ENCODE peak calls at places on chromosomes 13 and 19, in four cellular contexts. U is activated T-cell treated with anti-CD3 and anti-CD28 coated beads for 1 hour, N is NCI-H1105 treated with DMSO at 0.1 percent for 48 hours, Y is ELF-1. A is an unnamed sample.

GRCh38 chr13:77298403-77298802 is 28.5 kb downstream of the MYCBP2 start:
- DNase-seq in U (no peak), N (no peak), Y (no peak), A (no peak)

GRCh38 chr13:38042771-38043170 is 173.2 kb upstream of the TRPC4 start:
- DNase-seq in U (no peak), N (no peak), Y (no peak), A (no peak)

GRCh38 chr13:29081036-29081435 is 260.9 kb downstream of the MTUS2 start:
- DNase-seq in U (no peak), N (no peak), Y (no peak), A (peak)

GRCh38 chr19:3932931-3933810 is at the start of gene NMRK2:
- DNase-seq in U (no peak), N (no peak), Y (peak), A (peak)

GRCh38 chr13:20391597-20392452 is 133.8 kb downstream of the CRYL1 start:
- DNase-seq in U (no peak), N (no peak), Y (peak), A (no peak)

GRCh38 chr19:16899566-16900075 is 10.8 kb downstream of the F2RL3 start:
- DNase-seq in U (no peak), N (no peak), Y (peak), A (peak)

GRCh38 chr13:20721454-20722357 is 18.2 kb downstream of the IL17D start:
- DNase-seq in U (no peak), N (no peak), Y (peak), A (peak)

GRCh38 chr19:10620786-10621185 is 4.6 kb upstream of the SLC44A2 start:
- DNase-seq in U (no peak), N (no peak), Y (no peak), A (no peak)

GRCh38 chr13:44380404-44381165 is 7.0 kb downstream of the SERP2 start:
- DNase-seq in U (no peak), N (no peak), Y (no peak), A (no peak)

GRCh38 chr13:29743229-29743786 is 107.1 kb downstream of the UBL3 start:
- DNase-seq in U (no peak), N (no peak), Y (peak), A (no peak)

GRCh38 chr13:96636310-96636709 is 358.0 kb downstream of the OXGR1 start:
- DNase-seq in U (no peak), N (no peak), Y (no peak), A (no peak)

GRCh38 chr19:17505218-17505617 is 6.2 kb upstream of the PGLS start:
- DNase-seq in U (no peak), N (no peak), Y (no peak), A (no peak)

GRCh38 chr19:53991224-53992113 is at the start of gene CACNG6:
- DNase-seq in U (no peak), N (peak), Y (peak), A (no peak)

GRCh38 chr19:36797786-36798108 is 25.1 kb upstream of the ZNF850 start:
- DNase-seq in U (no peak), N (no peak), Y (no peak), A (no peak)